ENCODE peak calls at places on chromosomes 16 and 17, in four cellular contexts. B is HCT116, P is H1, Q is stomach. A is an unnamed sample.

GRCh38 chr16:21263640-21264211 is 14.4 kb downstream of the CRYM start:
- DNase-seq in P (no peak), Q (no peak), B (no peak), A (no peak)

GRCh38 chr16:10625595-10626357 is 45.4 kb upstream of the EMP2 start:
- DNase-seq in P (no peak), Q (no peak), B (no peak), A (no peak)

GRCh38 chr16:80287674-80288073 is 253.1 kb upstream of the DYNLRB2 start:
- DNase-seq in Q (no peak), P (no peak), B (no peak), A (no peak)

GRCh38 chr17:39870776-39871175 is 2.8 kb downstream of the ZPBP2 start:
- DNase-seq in P (no peak), Q (no peak), B (no peak), A (no peak)

GRCh38 chr17:77613627-77614026 is 344.9 kb upstream of the TNRC6C start:
- DNase-seq in B (no peak), P (no peak), Q (peak), A (no peak)

GRCh38 chr16:1330260-1330914 is 3.1 kb upstream of the BAIAP3 start:
- DNase-seq in B (no peak), P (peak), Q (no peak), A (no peak)

GRCh38 chr16:920722-921121 is 50.1 kb downstream of the LMF1 start:
- DNase-seq in P (no peak), Q (no peak), B (no peak), A (no peak)

GRCh38 chr17:68682913-68683312 is 81.7 kb upstream of the FAM20A start:
- DNase-seq in B (no peak), Q (no peak), P (no peak), A (no peak)

GRCh38 chr17:60229189-60229802 is 79.5 kb downstream of the CA4 start:
- DNase-seq in P (no peak), Q (no peak), B (peak), A (no peak)

GRCh38 chr16:81143921-81144471 is 47.8 kb upstream of the GCSH start:
- DNase-seq in P (no peak), B (peak), Q (no peak), A (no peak)

GRCh38 chr17:63881935-63882601 is at the start of gene GH2:
- DNase-seq in P (peak), B (peak), Q (peak), A (no peak)

GRCh38 chr17:42159796-42160551 is 5.2 kb upstream of the RAB5C start:
- DNase-seq in P (no peak), Q (no peak), B (no peak), A (no peak)

GRCh38 chr16:1812732-1813163 is 13.9 kb downstream of the HAGH start:
- DNase-seq in P (no peak), B (peak), Q (peak), A (peak)

GRCh38 chr17:64278614-64279013 is 15.6 kb upstream of the TEX2 start:
- DNase-seq in Q (no peak), P (no peak), B (peak), A (no peak)

GRCh38 chr16:6827931-6828330 is 504.7 kb upstream of the RBFOX1 start:
- DNase-seq in B (no peak), P (no peak), Q (no peak), A (no peak)

GRCh38 chr17:35243459-35244204 is 760 bp downstream of the SLFN5 start:
- DNase-seq in B (no peak), P (peak), Q (peak), A (peak)

GRCh38 chr16:736936-737481 is 3.8 kb downstream of the CIAO3 start:
- DNase-seq in Q (no peak), P (no peak), B (no peak), A (no peak)

GRCh38 chr17:71441098-71441497 is 679.7 kb upstream of the SOX9 start:
- DNase-seq in B (peak), P (no peak), Q (no peak), A (no peak)

GRCh38 chr16:85594621-85595298 is 18.4 kb upstream of the GSE1 start:
- DNase-seq in Q (no peak), B (no peak), P (no peak), A (no peak)

GRCh38 chr16:2244926-2245795 is 6.2 kb downstream of the ECI1 start:
- DNase-seq in P (no peak), Q (no peak), B (no peak), A (no peak)

GRCh38 chr17:78397681-78398101 is 19.2 kb downstream of the PGS1 start:
- DNase-seq in P (no peak), B (no peak), Q (no peak), A (no peak)

GRCh38 chr16:29009050-29009837 is 24.4 kb downstream of the LAT start:
- DNase-seq in P (no peak), Q (no peak), B (no peak), A (no peak)

GRCh38 chr17:20206068-20206467 is 196.9 kb downstream of the SPECC1 start:
- DNase-seq in B (no peak), Q (no peak), P (no peak), A (no peak)

GRCh38 chr17:13647551-13647950 is 45.8 kb upstream of the HS3ST3A1 start:
- DNase-seq in B (no peak), Q (no peak), P (no peak), A (no peak)

GRCh38 chr16:26491962-26492361 is 574.8 kb upstream of the C16orf82 start:
- DNase-seq in B (no peak), Q (no peak), P (no peak), A (peak)

GRCh38 chr17:3678095-3678820 is 9.6 kb downstream of the EMC6 start:
- DNase-seq in B (no peak), Q (no peak), P (peak), A (no peak)

GRCh38 chr17:79659376-79659775 is 48.5 kb upstream of the RBFOX3 start:
- DNase-seq in P (no peak), B (no peak), Q (no peak), A (peak)

GRCh38 chr16:72198021-72198420 is 26.1 kb upstream of the PMFBP1 start:
- DNase-seq in Q (no peak), B (no peak), P (no peak), A (no peak)

GRCh38 chr17:54749157-54749556 is 151.5 kb upstream of the TOM1L1 start:
- DNase-seq in P (no peak), B (no peak), Q (no peak), A (no peak)
- TF ChIP-seq CTCF in P (peak), B (no peak), Q (no peak), A (no peak)

GRCh38 chr17:8118769-8119574 is 658 bp upstream of the ALOXE3 start:
- DNase-seq in P (peak), Q (peak), B (peak), A (peak)

GRCh38 chr17:8121531-8122390 is 2.1 kb downstream of the HES7 start:
- DNase-seq in B (peak), P (peak), Q (no peak), A (no peak)

GRCh38 chr17:8119575-8120519 is 1.5 kb upstream of the ALOXE3 start:
- DNase-seq in Q (peak), B (peak), P (peak), A (peak)

GRCh38 chr17:8122391-8122922 is 1.4 kb downstream of the HES7 start:
- DNase-seq in P (peak), Q (no peak), B (no peak), A (no peak)

GRCh38 chr17:8120520-8121443 is 2.5 kb upstream of the ALOXE3 start:
- DNase-seq in P (peak), Q (peak), B (peak), A (no peak)
- TF ChIP-seq POLR2AphosphoS5 in P (peak), Q (no peak), B (no peak), A (no peak)

GRCh38 chr16:69798466-69798865 is 36.3 kb downstream of the WWP2 start:
- DNase-seq in B (no peak), P (no peak), Q (no peak), A (no peak)
- TF ChIP-seq CTCF in B (peak), P (peak), Q (no peak), A (peak)

DNA sequence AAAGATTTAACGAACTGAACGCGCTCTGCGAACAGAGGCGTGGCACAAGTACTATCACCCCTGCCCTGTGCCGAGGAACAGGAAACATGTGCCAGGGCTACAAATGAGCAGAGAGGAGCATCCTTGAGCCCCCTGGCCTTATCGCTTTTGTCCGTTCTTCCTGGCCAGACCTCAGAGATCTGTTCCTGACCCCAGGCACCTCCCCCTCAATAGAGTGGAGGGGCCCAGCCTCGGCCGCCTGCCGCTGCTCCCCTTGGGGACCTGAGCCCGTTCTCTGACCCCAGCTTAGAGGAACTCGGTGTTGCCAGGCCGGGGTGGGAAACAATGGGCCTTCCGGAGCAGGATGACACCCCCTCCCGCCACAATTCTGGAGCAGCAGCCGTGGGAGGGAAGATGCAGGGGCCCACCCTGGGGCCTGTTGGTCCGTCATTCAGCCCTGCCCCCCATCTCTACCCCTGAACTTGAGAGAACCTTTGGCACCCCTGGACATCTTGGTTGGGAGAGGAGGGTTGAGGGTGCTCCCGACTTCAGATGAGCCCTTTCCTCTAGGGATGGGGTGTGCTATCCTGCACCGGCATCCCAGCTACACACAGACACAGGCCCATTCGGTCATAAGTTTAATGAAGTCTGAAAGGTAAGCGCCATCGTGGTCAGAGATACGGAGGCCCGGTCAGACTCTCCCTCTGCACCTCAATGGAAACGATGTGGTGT is 1.1 kb downstream of the NAA38 start:
- DNase-seq in P (peak), Q (no peak), B (no peak), A (no peak)
- TF ChIP-seq POLR2AphosphoS5 in P (no peak), Q (no peak), B (peak), A (peak)

GRCh38 chr17:75272848-75273184 is 1.8 kb upstream of the MIF4GD start:
- DNase-seq in P (no peak), Q (no peak), B (no peak), A (no peak)

GRCh38 chr17:75270966-75271232 is at the start of gene MIF4GD:
- DNase-seq in B (no peak), Q (no peak), P (no peak), A (no peak)

GRCh38 chr17:75271955-75272847 is 1.2 kb upstream of the MIF4GD start:
- DNase-seq in P (no peak), B (no peak), Q (no peak), A (no peak)

GRCh38 chr17:75270218-75270965 is 639 bp downstream of the MIF4GD start:
- DNase-seq in Q (peak), P (peak), B (peak), A (no peak)

GRCh38 chr17:75271233-75271954 is 363 bp upstream of the MIF4GD start:
- DNase-seq in P (peak), Q (peak), B (no peak), A (no peak)
- TF ChIP-seq CTCF in P (peak), Q (peak), B (peak), A (peak)